ENCODE peak calls at places on chromosomes 13 and 19, in four cellular contexts. One of them, this sample, is unnamed.
A peak's percentile ranks its signal among the peaks of the same experiment; 100 is the strongest.

GRCh38 chr19:18637644-18638630 is 1.1 kb downstream of the KLHL26 start:
- DNase-seq in HepG2: no peak
- DNase-seq in GM12878: no peak
- DNase-seq in K562: peak; percentile 37
- DNase-seq in this sample: no peak

GRCh38 chr13:44692173-44692713 is 116.1 kb upstream of the TSC22D1 start:
- DNase-seq in HepG2: no peak
- DNase-seq in GM12878: no peak
- DNase-seq in K562: no peak
- DNase-seq in this sample: peak; percentile 12

GRCh38 chr13:26710166-26710565 is 50.4 kb downstream of the GPR12 start:
- DNase-seq in HepG2: no peak
- DNase-seq in GM12878: no peak
- DNase-seq in K562: no peak
- DNase-seq in this sample: no peak

GRCh38 chr19:493391-494170 is 2.7 kb upstream of the MADCAM1 start:
- DNase-seq in HepG2: no peak
- DNase-seq in GM12878: no peak
- DNase-seq in K562: no peak
- DNase-seq in this sample: no peak

GRCh38 chr19:10353793-10354391 is 14.5 kb upstream of the ICAM3 start:
- DNase-seq in HepG2: no peak
- DNase-seq in GM12878: no peak
- DNase-seq in K562: peak; percentile 78
- DNase-seq in this sample: peak; percentile 75

GRCh38 chr13:104678161-104678560 is 1611.9 kb upstream of the SLC10A2 start:
- DNase-seq in HepG2: no peak
- DNase-seq in GM12878: no peak
- DNase-seq in K562: no peak
- DNase-seq in this sample: no peak

GRCh38 chr13:45433381-45433790 is 15.2 kb upstream of the SLC25A30 start:
- DNase-seq in HepG2: peak; percentile 40
- DNase-seq in GM12878: no peak
- DNase-seq in K562: no peak
- DNase-seq in this sample: no peak

GRCh38 chr19:19205416-19206410 is 2.5 kb upstream of the NR2C2AP start:
- DNase-seq in HepG2: no peak
- DNase-seq in GM12878: no peak
- DNase-seq in K562: no peak
- DNase-seq in this sample: no peak

GRCh38 chr13:51451134-51451466 is 1.7 kb downstream of the INTS6 start:
- DNase-seq in HepG2: no peak
- DNase-seq in GM12878: no peak
- DNase-seq in K562: no peak
- DNase-seq in this sample: no peak

GRCh38 chr19:45607071-45608029 is 5.3 kb upstream of the GPR4 start:
- DNase-seq in HepG2: peak; percentile 60
- DNase-seq in GM12878: no peak
- DNase-seq in K562: peak; percentile 75
- DNase-seq in this sample: peak; percentile 75

GRCh38 chr13:73018336-73018735 is 40.5 kb upstream of the KLF5 start:
- DNase-seq in HepG2: peak; percentile 13
- DNase-seq in GM12878: no peak
- DNase-seq in K562: no peak
- DNase-seq in this sample: no peak

GRCh38 chr19:46471778-46472543 is 598 bp upstream of the PNMA8A start:
- DNase-seq in HepG2: no peak
- DNase-seq in GM12878: no peak
- DNase-seq in K562: no peak
- DNase-seq in this sample: no peak

GRCh38 chr19:9835507-9835949 is 410 bp downstream of the PIN1 start:
- DNase-seq in HepG2: no peak
- DNase-seq in GM12878: no peak
- DNase-seq in K562: no peak
- DNase-seq in this sample: no peak

GRCh38 chr13:111475488-111475887 is 155.0 kb downstream of the TEX29 start:
- DNase-seq in HepG2: no peak
- DNase-seq in GM12878: no peak
- DNase-seq in K562: no peak
- DNase-seq in this sample: no peak

GRCh38 chr13:111302045-111302722 is 18.3 kb upstream of the TEX29 start:
- DNase-seq in HepG2: no peak
- DNase-seq in GM12878: no peak
- DNase-seq in K562: no peak
- DNase-seq in this sample: no peak

GRCh38 chr13:110070511-110071120 is 236.3 kb downstream of the COL4A1 start:
- DNase-seq in HepG2: no peak
- DNase-seq in GM12878: no peak
- DNase-seq in K562: no peak
- DNase-seq in this sample: no peak

GRCh38 chr13:52750713-52751112 is 11.1 kb upstream of the CNMD start:
- DNase-seq in HepG2: no peak
- DNase-seq in GM12878: no peak
- DNase-seq in K562: no peak
- DNase-seq in this sample: no peak

GRCh38 chr13:98273067-98273823 is 96.2 kb upstream of the RNF113B start:
- DNase-seq in HepG2: peak; percentile 92
- DNase-seq in GM12878: no peak
- DNase-seq in K562: no peak
- DNase-seq in this sample: no peak

GRCh38 chr13:19052180-19052579 is 129.4 kb downstream of the TUBA3C start:
- DNase-seq in HepG2: no peak
- DNase-seq in GM12878: no peak
- DNase-seq in K562: no peak
- DNase-seq in this sample: no peak

GRCh38 chr19:41249707-41250423 is 14.3 kb upstream of the HNRNPUL1 start:
- DNase-seq in HepG2: no peak
- DNase-seq in GM12878: no peak
- DNase-seq in K562: no peak
- DNase-seq in this sample: no peak

GRCh38 chr19:49475995-49476880 is 2.2 kb downstream of the FLT3LG start:
- DNase-seq in HepG2: no peak
- DNase-seq in GM12878: no peak
- DNase-seq in K562: peak; percentile 60
- DNase-seq in this sample: peak; percentile 75

GRCh38 chr13:40208517-40208916 is 457.9 kb downstream of the FOXO1 start:
- DNase-seq in HepG2: no peak
- DNase-seq in GM12878: peak; percentile 25
- DNase-seq in K562: no peak
- DNase-seq in this sample: no peak

GRCh38 chr19:12484371-12485322 is at the start of gene ZNF709:
- DNase-seq in HepG2: peak; percentile 86
- DNase-seq in GM12878: peak; percentile 78
- DNase-seq in K562: peak; percentile 90
- DNase-seq in this sample: peak; percentile 94

GRCh38 chr13:30843548-30843947 is 62.5 kb upstream of the MEDAG start:
- DNase-seq in HepG2: no peak
- DNase-seq in GM12878: no peak
- DNase-seq in K562: no peak
- DNase-seq in this sample: no peak

GRCh38 chr19:3434630-3435553 is 45.4 kb downstream of the SMIM24 start:
- DNase-seq in HepG2: peak; percentile 72
- DNase-seq in GM12878: peak; percentile 80
- DNase-seq in K562: peak; percentile 96
- DNase-seq in this sample: peak; percentile 98

GRCh38 chr19:3431760-3432397 is 48.4 kb downstream of the SMIM24 start:
- DNase-seq in HepG2: no peak
- DNase-seq in GM12878: no peak
- DNase-seq in K562: no peak
- DNase-seq in this sample: no peak

GRCh38 chr19:3433313-3433712 is 47.0 kb downstream of the SMIM24 start:
- DNase-seq in HepG2: no peak
- DNase-seq in GM12878: no peak
- DNase-seq in K562: no peak
- DNase-seq in this sample: no peak

DNA sequence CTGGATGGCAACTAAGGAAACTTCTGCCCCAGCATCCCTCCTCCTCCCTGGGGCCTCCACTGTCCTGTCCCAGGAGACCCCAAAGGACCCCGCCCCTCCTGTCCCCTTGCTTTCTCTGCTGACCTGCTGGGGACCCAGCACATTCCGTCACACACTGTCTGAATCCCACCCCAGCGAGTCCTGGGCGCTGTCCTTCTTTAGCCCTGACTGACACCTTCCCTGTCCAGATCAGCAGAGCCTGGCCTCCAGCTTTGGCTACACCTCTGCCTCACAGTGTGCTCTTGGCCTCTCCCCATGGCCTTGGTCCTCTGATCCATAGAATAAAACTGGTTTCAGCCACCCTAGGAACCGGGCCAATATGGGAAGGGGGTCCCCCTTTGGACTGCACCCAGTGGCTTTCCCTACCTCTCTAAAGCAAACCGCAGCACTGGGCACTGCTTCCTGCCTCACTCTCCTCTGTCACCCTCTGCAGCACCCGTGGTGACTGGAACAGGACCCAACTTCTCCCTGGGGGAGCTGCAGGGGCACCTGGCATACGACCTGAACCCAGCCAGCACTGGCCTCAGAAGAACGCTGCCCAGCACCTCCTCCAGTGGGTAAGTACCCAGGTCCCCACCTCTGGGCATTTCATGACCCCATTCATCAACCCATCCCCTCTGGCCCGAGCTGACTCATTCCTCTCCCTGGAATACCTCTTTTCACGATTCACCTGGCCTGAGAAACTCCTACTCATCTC is 46.4 kb downstream of the SMIM24 start:
- DNase-seq in HepG2: no peak
- DNase-seq in GM12878: no peak
- DNase-seq in K562: no peak
- DNase-seq in this sample: no peak
- TF ChIP-seq TARDBP in HepG2: no peak
- TF ChIP-seq TARDBP in GM12878: no peak
- TF ChIP-seq TARDBP in K562: no peak
- TF ChIP-seq TARDBP in this sample: no peak

GRCh38 chr19:48271531-48272151 is 1.8 kb downstream of the ZNF114 start:
- DNase-seq in HepG2: peak; percentile 67
- DNase-seq in GM12878: no peak
- DNase-seq in K562: no peak
- DNase-seq in this sample: no peak
- TF ChIP-seq TARDBP in HepG2: no peak
- TF ChIP-seq TARDBP in GM12878: no peak
- TF ChIP-seq TARDBP in K562: no peak
- TF ChIP-seq TARDBP in this sample: no peak

DNA sequence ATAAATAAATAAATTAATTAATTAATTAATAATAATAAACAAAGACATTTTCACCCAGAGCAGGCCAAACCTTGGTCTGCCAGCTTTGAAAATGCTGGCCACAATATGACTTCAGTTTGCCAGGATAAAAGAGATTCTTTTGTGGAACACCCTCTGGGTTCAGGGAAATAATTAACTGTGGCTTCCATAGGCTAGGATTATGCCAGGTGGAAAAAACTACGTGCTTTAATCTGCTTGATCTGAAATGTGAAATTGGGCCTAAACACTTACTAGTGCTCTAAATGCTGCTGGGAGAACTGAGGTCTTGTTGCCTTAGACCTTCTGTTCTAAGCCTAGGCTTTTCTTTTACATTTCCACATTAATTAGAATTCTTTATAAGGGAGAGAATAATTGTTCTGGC is 650.0 kb downstream of the DIAPH3 start:
- DNase-seq in HepG2: no peak
- DNase-seq in GM12878: no peak
- DNase-seq in K562: no peak
- DNase-seq in this sample: no peak
- TF ChIP-seq TARDBP in HepG2: no peak
- TF ChIP-seq TARDBP in GM12878: no peak
- TF ChIP-seq TARDBP in K562: no peak
- TF ChIP-seq TARDBP in this sample: no peak

GRCh38 chr13:94110011-94110410 is 369.5 kb downstream of the DCT start:
- DNase-seq in HepG2: no peak
- DNase-seq in GM12878: no peak
- DNase-seq in K562: no peak
- DNase-seq in this sample: no peak
- TF ChIP-seq TARDBP in HepG2: no peak
- TF ChIP-seq TARDBP in GM12878: no peak
- TF ChIP-seq TARDBP in K562: no peak
- TF ChIP-seq TARDBP in this sample: no peak

DNA sequence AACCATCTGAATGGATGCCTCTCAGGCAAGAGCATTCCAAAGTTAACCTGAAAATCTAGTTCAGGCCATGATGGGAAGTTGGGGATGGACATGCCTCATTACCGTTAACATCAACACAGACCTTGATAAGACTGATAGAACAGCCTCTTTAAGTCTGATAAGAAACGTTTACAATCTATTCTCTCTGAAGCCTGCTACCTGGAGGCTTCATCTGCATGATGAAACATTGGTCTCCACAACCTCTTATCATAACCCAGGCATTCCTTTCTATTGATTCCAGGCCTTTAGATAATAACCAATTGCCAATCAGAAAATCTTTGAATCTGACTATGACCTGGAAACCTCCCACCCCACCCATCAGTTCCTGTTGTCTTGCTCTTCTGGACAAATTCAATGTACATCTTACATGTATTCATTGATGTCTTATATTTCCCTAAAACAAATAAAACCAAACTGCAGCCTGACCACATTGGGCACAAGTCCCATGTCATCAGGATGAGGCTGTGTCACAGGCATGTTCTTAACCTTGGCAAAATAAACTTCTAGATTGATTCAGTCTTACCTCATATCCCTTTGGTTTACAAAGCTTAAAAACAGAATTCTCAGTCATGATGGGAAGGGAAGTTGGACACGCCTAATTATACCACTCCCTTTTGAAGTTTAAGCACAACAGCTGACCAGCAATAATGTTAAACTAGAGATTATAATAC is 843.8 kb upstream of the SPRY2 start:
- DNase-seq in HepG2: no peak
- DNase-seq in GM12878: no peak
- DNase-seq in K562: no peak
- DNase-seq in this sample: no peak
- TF ChIP-seq TARDBP in HepG2: no peak
- TF ChIP-seq TARDBP in GM12878: no peak
- TF ChIP-seq TARDBP in K562: no peak
- TF ChIP-seq TARDBP in this sample: no peak

DNA sequence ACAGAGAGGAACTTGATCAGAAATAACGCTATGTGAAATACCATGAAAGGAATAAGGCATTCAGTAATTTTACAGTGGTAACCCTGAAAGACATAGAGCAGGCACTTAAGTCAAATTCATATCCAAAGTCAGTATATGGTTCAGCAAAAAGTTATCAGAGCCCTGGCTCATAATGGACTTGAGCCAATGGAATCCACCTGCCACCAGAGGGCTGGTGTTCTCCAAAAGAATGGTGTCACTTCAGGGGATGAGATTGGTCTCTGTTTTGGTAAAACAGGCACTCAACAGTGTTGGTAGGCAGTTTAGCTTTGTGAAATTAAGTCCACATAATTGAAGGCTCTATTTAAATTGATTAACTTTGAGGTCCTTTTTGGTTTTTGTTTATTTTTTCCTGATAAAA is 93.9 kb downstream of the LIG4 start:
- DNase-seq in HepG2: peak; percentile 1
- DNase-seq in GM12878: no peak
- DNase-seq in K562: no peak
- DNase-seq in this sample: no peak
- TF ChIP-seq TARDBP in HepG2: no peak
- TF ChIP-seq TARDBP in GM12878: no peak
- TF ChIP-seq TARDBP in K562: no peak
- TF ChIP-seq TARDBP in this sample: no peak

This sample was measured in HEK293T.